ENCODE peak calls at places on chromosome 2, in seven cellular contexts. Y is tibial artery, P is GM13977, S is heart right ventricle, U is psoas muscle, B is foreskin fibroblast, N is RWPE1. G is an unnamed sample.

GRCh38 chr2:199100326-199101110 is 357.2 kb downstream of the SATB2 start:
- DNase-seq in Y (no peak), P (no peak), S (no peak), U (no peak), B (peak), N (no peak), G (no peak)

GRCh38 chr2:44169155-44169898 is 652 bp downstream of the PPM1B start:
- DNase-seq in Y (no peak), P (peak), S (peak), U (peak), B (peak), N (peak), G (peak)

GRCh38 chr2:215713393-215713792 is 277.5 kb upstream of the FN1 start:
- DNase-seq in Y (no peak), P (no peak), S (no peak), U (no peak), B (peak), N (no peak), G (no peak)

GRCh38 chr2:240875228-240876034 is 6.8 kb downstream of the AGXT start:
- DNase-seq in Y (no peak), P (no peak), S (no peak), U (no peak), B (no peak), N (no peak), G (peak)

GRCh38 chr2:25587361-25587760 is 86.0 kb downstream of the DTNB start:
- DNase-seq in Y (no peak), P (peak), S (no peak), U (no peak), B (peak), N (peak), G (no peak)

GRCh38 chr2:50535256-50535655 is 496.7 kb downstream of the NRXN1 start:
- DNase-seq in Y (no peak), P (no peak), S (no peak), U (no peak), B (no peak), N (no peak), G (no peak)

GRCh38 chr2:197760293-197760657 is 24.8 kb downstream of the BOLL start:
- DNase-seq in Y (no peak), P (no peak), S (peak), U (peak), B (no peak), N (no peak), G (no peak)

GRCh38 chr2:204264746-204265145 is 280.5 kb upstream of the PARD3B start:
- DNase-seq in Y (no peak), P (no peak), S (no peak), U (no peak), B (no peak), N (no peak), G (no peak)

GRCh38 chr2:143717053-143717452 is 587.8 kb downstream of the ARHGAP15 start:
- DNase-seq in Y (no peak), P (no peak), S (no peak), U (no peak), B (peak), N (no peak), G (no peak)

GRCh38 chr2:60603533-60604190 is 50.2 kb upstream of the BCL11A start:
- DNase-seq in Y (no peak), P (no peak), S (no peak), U (no peak), B (no peak), N (no peak), G (no peak)

GRCh38 chr2:11348209-11348749 is 3.8 kb upstream of the ROCK2 start:
- DNase-seq in Y (peak), P (no peak), S (peak), U (no peak), B (no peak), N (no peak), G (no peak)

GRCh38 chr2:31253344-31254155 is 19.6 kb downstream of the EHD3 start:
- DNase-seq in Y (no peak), P (no peak), S (no peak), U (no peak), B (no peak), N (peak), G (no peak)

GRCh38 chr2:68463287-68463877 is 3.7 kb downstream of the FBXO48 start:
- DNase-seq in Y (no peak), P (peak), S (no peak), U (no peak), B (no peak), N (no peak), G (no peak)

GRCh38 chr2:69223759-69224494 is 163.1 kb downstream of the GFPT1 start:
- DNase-seq in Y (no peak), P (no peak), S (no peak), U (no peak), B (no peak), N (no peak), G (no peak)

GRCh38 chr2:226333388-226333787 is 466.2 kb downstream of the IRS1 start:
- DNase-seq in Y (no peak), P (no peak), S (no peak), U (no peak), B (no peak), N (no peak), G (no peak)

GRCh38 chr2:47888581-47889280 is 17.6 kb downstream of the FBXO11 start:
- DNase-seq in Y (no peak), P (no peak), S (no peak), U (no peak), B (no peak), N (no peak), G (no peak)

GRCh38 chr2:33069894-33070651 is 123.3 kb downstream of the LTBP1 start:
- DNase-seq in Y (peak), P (no peak), S (no peak), U (peak), B (peak), N (peak), G (no peak)

GRCh38 chr2:143422681-143423080 is 293.5 kb downstream of the ARHGAP15 start:
- DNase-seq in Y (no peak), P (no peak), S (no peak), U (no peak), B (no peak), N (no peak), G (no peak)

GRCh38 chr2:236600892-236601291 is 31.3 kb downstream of the ACKR3 start:
- DNase-seq in Y (no peak), P (no peak), S (no peak), U (no peak), B (no peak), N (peak), G (no peak)

GRCh38 chr2:40129725-40130124 is 322.2 kb downstream of the SLC8A1 start:
- DNase-seq in Y (no peak), P (no peak), S (peak), U (no peak), B (no peak), N (no peak), G (no peak)

GRCh38 chr2:25293145-25293544 is 48.6 kb downstream of the DNMT3A start:
- DNase-seq in Y (no peak), P (no peak), S (no peak), U (peak), B (no peak), N (no peak), G (no peak)

GRCh38 chr2:45289018-45289417 is 279.8 kb upstream of the SIX2 start:
- DNase-seq in Y (no peak), P (peak), S (no peak), U (no peak), B (no peak), N (no peak), G (no peak)

GRCh38 chr2:222769941-222770340 is 90.9 kb upstream of the ACSL3 start:
- DNase-seq in Y (no peak), P (no peak), S (no peak), U (no peak), B (no peak), N (no peak), G (no peak)

GRCh38 chr2:18425186-18425585 is 135.3 kb downstream of the RDH14 start:
- DNase-seq in Y (no peak), P (no peak), S (no peak), U (no peak), B (no peak), N (no peak), G (no peak)

GRCh38 chr2:30559544-30559943 is 112.5 kb downstream of the LCLAT1 start:
- DNase-seq in Y (no peak), P (no peak), S (no peak), U (no peak), B (no peak), N (no peak), G (no peak)

GRCh38 chr2:176769021-176769420 is 443.6 kb upstream of the HNRNPA3 start:
- DNase-seq in Y (no peak), P (no peak), S (no peak), U (no peak), B (no peak), N (no peak), G (no peak)

GRCh38 chr2:119862127-119862889 is 102.6 kb downstream of the PTPN4 start:
- DNase-seq in Y (no peak), P (peak), S (no peak), U (no peak), B (no peak), N (no peak), G (no peak)

GRCh38 chr2:45013229-45014015 is 4.2 kb upstream of the SIX2 start:
- DNase-seq in Y (no peak), P (peak), S (no peak), U (peak), B (no peak), N (no peak), G (no peak)

GRCh38 chr2:26914286-26914962 is 56.0 kb upstream of the MAPRE3 start:
- DNase-seq in Y (no peak), P (no peak), S (no peak), U (no peak), B (no peak), N (no peak), G (no peak)

GRCh38 chr2:7704296-7704865 is 787.2 kb downstream of the RNF144A start:
- DNase-seq in Y (no peak), P (no peak), S (no peak), U (no peak), B (no peak), N (no peak), G (no peak)

GRCh38 chr2:40041983-40042382 is 262.9 kb upstream of the THUMPD2 start:
- DNase-seq in Y (no peak), P (no peak), S (no peak), U (no peak), B (peak), N (no peak), G (no peak)

GRCh38 chr2:146990311-146990781 is 854.5 kb upstream of the ACVR2A start:
- DNase-seq in Y (no peak), P (no peak), S (no peak), U (no peak), B (peak), N (no peak), G (no peak)

DNA sequence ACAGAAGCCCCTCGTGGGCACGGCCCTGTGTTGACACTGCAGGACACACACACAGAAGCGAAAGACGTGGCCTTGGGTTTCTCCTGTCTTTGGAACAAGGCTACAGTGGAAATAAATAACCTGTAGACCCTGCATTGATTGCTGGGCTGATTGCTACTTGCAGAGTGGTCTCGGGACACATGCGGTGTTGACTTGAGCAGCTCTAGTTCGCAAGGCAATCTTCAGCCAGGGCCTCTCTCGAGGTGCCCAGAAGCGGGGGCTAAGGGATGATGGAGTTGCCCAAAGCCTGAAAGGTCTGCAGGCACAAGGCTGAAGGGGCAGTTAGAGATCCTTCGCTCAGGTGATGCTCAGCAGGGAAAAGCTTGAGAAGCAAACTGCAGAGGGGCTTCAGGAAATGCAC is 180.3 kb downstream of the SEPTIN10 start:
- DNase-seq in Y (no peak), P (no peak), S (no peak), U (no peak), B (no peak), N (no peak), G (no peak)
- TF ChIP-seq CTCF in Y (no peak), P (no peak), S (no peak), U (no peak), B (no peak), N (no peak), G (no peak)

GRCh38 chr2:23761638-23762037 is 165.3 kb downstream of the ATAD2B start:
- DNase-seq in Y (no peak), P (no peak), S (no peak), U (no peak), B (no peak), N (no peak), G (no peak)

GRCh38 chr2:23762141-23762540 is 164.8 kb downstream of the ATAD2B start:
- DNase-seq in Y (no peak), P (no peak), S (no peak), U (no peak), B (no peak), N (no peak), G (no peak)

GRCh38 chr2:23756593-23757292 is 170.2 kb downstream of the ATAD2B start:
- DNase-seq in Y (no peak), P (no peak), S (no peak), U (no peak), B (no peak), N (peak), G (no peak)

GRCh38 chr2:23757686-23758433 is 169.1 kb downstream of the ATAD2B start:
- DNase-seq in Y (no peak), P (no peak), S (no peak), U (no peak), B (peak), N (peak), G (no peak)

GRCh38 chr2:23760746-23761145 is 166.2 kb downstream of the ATAD2B start:
- DNase-seq in Y (no peak), P (no peak), S (no peak), U (no peak), B (peak), N (peak), G (no peak)
- TF ChIP-seq CTCF in Y (peak), P (no peak), S (no peak), U (peak), B (no peak), N (peak), G (no peak)

GRCh38 chr2:84735383-84735782 is 145.5 kb downstream of the TRABD2A start:
- DNase-seq in Y (no peak), P (no peak), S (no peak), U (no peak), B (no peak), N (no peak), G (no peak)

DNA sequence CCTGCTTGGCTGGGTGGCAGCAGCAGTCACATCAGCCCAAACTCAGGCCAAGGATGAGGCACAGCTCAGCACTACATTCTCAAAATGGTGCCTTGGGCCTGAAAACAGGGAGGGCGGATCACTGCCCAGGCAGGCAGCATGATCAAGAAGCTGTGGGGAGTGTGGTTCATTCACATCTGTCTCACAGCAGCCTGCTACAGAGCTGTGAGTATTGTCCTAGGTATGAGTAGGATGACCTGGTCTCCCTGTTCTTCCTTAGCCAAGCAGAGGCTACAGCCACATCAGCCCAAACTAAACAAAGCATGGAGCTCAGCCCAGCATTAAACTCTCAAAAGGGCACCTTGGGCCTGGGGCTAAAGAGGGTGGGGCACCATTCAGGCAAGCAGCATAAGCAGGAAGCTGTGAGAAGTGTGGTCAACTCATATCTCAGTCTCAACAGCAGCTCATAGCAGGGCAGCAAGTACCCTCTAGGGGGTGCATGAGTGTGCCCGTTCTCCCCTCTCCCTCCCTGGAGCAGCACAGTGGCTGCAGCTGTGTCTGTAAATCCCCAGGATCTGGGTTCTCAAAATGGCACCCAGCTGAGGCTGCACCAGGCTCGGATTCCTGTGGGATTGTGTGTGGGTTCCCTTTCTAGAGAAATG is 139.6 kb downstream of the TRABD2A start:
- DNase-seq in Y (no peak), P (peak), S (no peak), U (no peak), B (peak), N (no peak), G (no peak)
- TF ChIP-seq CTCF in Y (no peak), P (peak), S (peak), U (no peak), B (peak), N (no peak), G (no peak)

GRCh38 chr2:228657807-228658402 is 476.4 kb upstream of the SPHKAP start:
- DNase-seq in Y (no peak), P (peak), S (no peak), U (no peak), B (peak), N (peak), G (no peak)
- TF ChIP-seq CTCF in Y (peak), P (peak), S (peak), U (peak), B (peak), N (peak), G (no peak)

GRCh38 chr2:2234398-2234797 is 96.7 kb downstream of the MYT1L start:
- DNase-seq in Y (no peak), P (no peak), S (no peak), U (no peak), B (no peak), N (no peak), G (no peak)
- TF ChIP-seq CTCF in Y (no peak), P (no peak), S (no peak), U (no peak), B (no peak), N (no peak), G (no peak)

GRCh38 chr2:207790898-207791297 is 21.2 kb upstream of the FZD5 start:
- DNase-seq in Y (no peak), P (no peak), S (no peak), U (no peak), B (no peak), N (no peak), G (no peak)

GRCh38 chr2:207796585-207797350 is 27.1 kb upstream of the FZD5 start:
- DNase-seq in Y (no peak), P (no peak), S (no peak), U (peak), B (no peak), N (no peak), G (no peak)

GRCh38 chr2:207787800-207788199 is 18.1 kb upstream of the FZD5 start:
- DNase-seq in Y (no peak), P (no peak), S (no peak), U (no peak), B (no peak), N (no peak), G (no peak)

GRCh38 chr2:207791579-207792243 is 22.0 kb upstream of the FZD5 start:
- DNase-seq in Y (no peak), P (no peak), S (no peak), U (no peak), B (no peak), N (peak), G (no peak)

DNA sequence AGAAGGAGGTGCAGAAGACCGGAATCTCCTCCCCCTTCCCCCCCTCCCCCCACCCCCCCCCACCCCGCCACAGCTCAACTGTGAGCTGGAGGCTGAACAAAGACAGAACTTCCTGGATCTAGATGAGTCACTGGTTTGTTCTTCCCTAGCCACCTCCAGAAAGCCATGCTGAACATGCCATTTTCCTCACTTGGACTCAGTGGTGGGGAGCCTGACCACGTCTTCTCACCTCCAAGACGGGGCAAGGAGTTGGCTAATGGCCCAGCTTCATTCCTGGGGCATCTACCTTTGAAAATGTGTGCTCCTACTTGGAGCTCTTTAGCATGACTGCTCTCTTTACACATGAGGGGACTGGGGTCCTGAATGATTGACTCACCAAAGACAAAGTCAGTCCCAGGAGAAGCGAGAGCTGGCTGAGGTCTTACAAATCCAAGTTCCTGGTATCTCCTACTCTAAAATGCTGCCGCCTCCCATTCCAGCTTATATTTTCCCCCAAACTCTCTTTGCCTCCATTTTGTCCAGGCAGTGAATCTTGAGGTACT is 22.6 kb upstream of the FZD5 start:
- DNase-seq in Y (no peak), P (peak), S (no peak), U (no peak), B (peak), N (peak), G (no peak)
- TF ChIP-seq CTCF in Y (no peak), P (no peak), S (no peak), U (no peak), B (no peak), N (no peak), G (no peak)

GRCh38 chr2:96520231-96520630 is 15.1 kb upstream of the NEURL3 start:
- DNase-seq in Y (no peak), P (no peak), S (no peak), U (no peak), B (no peak), N (no peak), G (no peak)
- TF ChIP-seq CTCF in Y (no peak), P (no peak), S (no peak), U (no peak), B (no peak), N (no peak), G (no peak)

GRCh38 chr2:171315781-171316180 is 118.0 kb downstream of the METTL8 start:
- DNase-seq in Y (no peak), P (no peak), S (no peak), U (no peak), B (no peak), N (no peak), G (no peak)

GRCh38 chr2:171318463-171318934 is 115.3 kb downstream of the METTL8 start:
- DNase-seq in Y (no peak), P (no peak), S (no peak), U (no peak), B (no peak), N (no peak), G (no peak)

GRCh38 chr2:171317492-171318125 is 116.2 kb downstream of the METTL8 start:
- DNase-seq in Y (no peak), P (no peak), S (no peak), U (no peak), B (no peak), N (no peak), G (peak)

GRCh38 chr2:171316755-171317337 is 116.9 kb downstream of the METTL8 start:
- DNase-seq in Y (no peak), P (no peak), S (no peak), U (no peak), B (no peak), N (no peak), G (no peak)

DNA sequence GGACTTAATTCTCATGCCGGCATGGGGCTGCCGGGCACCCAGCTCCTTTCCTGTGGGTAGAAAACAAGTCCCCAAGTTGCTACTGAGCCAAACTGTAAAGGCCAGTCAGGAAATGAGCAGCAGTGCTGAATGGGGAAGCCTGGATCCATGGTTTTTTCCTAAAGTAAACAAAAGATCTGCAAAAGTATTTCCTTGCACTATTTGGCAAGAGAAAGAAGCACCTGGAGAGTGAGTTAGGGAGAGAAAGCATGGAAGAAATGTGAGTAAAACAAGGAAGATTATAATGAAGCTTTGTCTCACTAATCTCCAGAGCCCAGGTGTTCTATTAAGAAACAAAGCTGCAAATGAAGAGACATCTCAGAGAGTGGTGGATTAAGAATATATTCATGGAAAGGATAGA is 117.6 kb downstream of the METTL8 start:
- DNase-seq in Y (no peak), P (no peak), S (no peak), U (no peak), B (no peak), N (no peak), G (no peak)
- TF ChIP-seq CTCF in Y (no peak), P (no peak), S (no peak), U (no peak), B (no peak), N (no peak), G (no peak)